ENCODE peak calls at places on chromosomes 2 and 18, in seven cellular contexts. T, W, Y, N, J, A and P are unnamed samples.
A peak's percentile ranks its signal among the peaks of the same experiment; 100 is the strongest.

GRCh38 chr2:56714400-56714799 is 530.6 kb downstream of the CCDC85A start:
- DNase-seq in T (no peak), W (no peak), Y (no peak), N (no peak), J (no peak), A (no peak), P (no peak)

GRCh38 chr2:182456784-182457183 is 29.9 kb upstream of the PDE1A start:
- DNase-seq in T (peak; percentile 14), W (no peak), Y (no peak), N (no peak), J (peak; percentile 57), A (no peak), P (no peak)

GRCh38 chr2:195456765-195457164 is 200.3 kb upstream of the SLC39A10 start:
- DNase-seq in T (no peak), W (no peak), Y (no peak), N (no peak), J (no peak), A (no peak), P (no peak)

GRCh38 chr2:237092920-237093781 is 7.5 kb downstream of the COPS8 start:
- DNase-seq in T (peak; percentile 82), W (no peak), Y (no peak), N (no peak), J (peak; percentile 85), A (no peak), P (peak; percentile 14)

GRCh38 chr18:809985-810642 is 1.9 kb downstream of the YES1 start:
- DNase-seq in T (no peak), W (no peak), Y (no peak), N (no peak), J (no peak), A (no peak), P (no peak)

GRCh38 chr18:22282311-22283235 is 113.2 kb downstream of the GATA6 start:
- DNase-seq in T (peak; percentile 98), W (no peak), Y (peak; percentile 68), N (peak; percentile 34), J (peak; percentile 96), A (no peak), P (peak; percentile 65)

GRCh38 chr2:144468823-144469595 is 50.9 kb downstream of the ZEB2 start:
- DNase-seq in T (no peak), W (no peak), Y (no peak), N (no peak), J (no peak), A (no peak), P (no peak)

GRCh38 chr2:55418512-55419235 is 982 bp downstream of the CCDC88A start:
- DNase-seq in T (no peak), W (no peak), Y (peak; percentile 18), N (no peak), J (no peak), A (no peak), P (no peak)

GRCh38 chr18:39602112-39602511 is 2036.5 kb upstream of the CELF4 start:
- DNase-seq in T (no peak), W (no peak), Y (no peak), N (no peak), J (no peak), A (no peak), P (no peak)

GRCh38 chr18:56785006-56785405 is 133.8 kb downstream of the WDR7 start:
- DNase-seq in T (no peak), W (no peak), Y (no peak), N (no peak), J (no peak), A (no peak), P (no peak)

GRCh38 chr18:3441290-3441689 is 8.7 kb upstream of the TGIF1 start:
- DNase-seq in T (peak; percentile 47), W (no peak), Y (peak; percentile 77), N (peak; percentile 51), J (no peak), A (no peak), P (peak; percentile 21)

GRCh38 chr18:58195278-58195721 is 151.3 kb downstream of the NEDD4L start:
- DNase-seq in T (no peak), W (no peak), Y (peak; percentile 77), N (peak; percentile 77), J (no peak), A (no peak), P (no peak)

GRCh38 chr2:152200562-152201465 is 25.3 kb upstream of the STAM2 start:
- DNase-seq in T (peak; percentile 96), W (no peak), Y (peak; percentile 86), N (peak; percentile 88), J (peak; percentile 98), A (peak; percentile 41), P (peak; percentile 100)

GRCh38 chr2:10775036-10775780 is 37.4 kb downstream of the PDIA6 start:
- DNase-seq in T (no peak), W (no peak), Y (peak; percentile 51), N (no peak), J (no peak), A (no peak), P (peak; percentile 59)

GRCh38 chr2:224941958-224942357 is 100.3 kb downstream of the DOCK10 start:
- DNase-seq in T (no peak), W (no peak), Y (no peak), N (peak; percentile 36), J (no peak), A (no peak), P (no peak)

GRCh38 chr2:230660294-230661060 is 52.2 kb upstream of the CAB39 start:
- DNase-seq in T (peak; percentile 4), W (no peak), Y (no peak), N (no peak), J (no peak), A (no peak), P (peak; percentile 20)

GRCh38 chr2:104289646-104290565 is 564.0 kb upstream of the POU3F3 start:
- DNase-seq in T (no peak), W (no peak), Y (peak; percentile 18), N (no peak), J (no peak), A (no peak), P (no peak)

GRCh38 chr2:187842978-187843847 is 289.0 kb upstream of the TFPI start:
- DNase-seq in T (peak; percentile 72), W (peak; percentile 57), Y (peak; percentile 77), N (no peak), J (peak; percentile 78), A (no peak), P (peak; percentile 17)

GRCh38 chr2:121335294-121336290 is 50.6 kb upstream of the TFCP2L1 start:
- DNase-seq in T (no peak), W (no peak), Y (peak; percentile 29), N (peak; percentile 50), J (no peak), A (no peak), P (no peak)

DNA sequence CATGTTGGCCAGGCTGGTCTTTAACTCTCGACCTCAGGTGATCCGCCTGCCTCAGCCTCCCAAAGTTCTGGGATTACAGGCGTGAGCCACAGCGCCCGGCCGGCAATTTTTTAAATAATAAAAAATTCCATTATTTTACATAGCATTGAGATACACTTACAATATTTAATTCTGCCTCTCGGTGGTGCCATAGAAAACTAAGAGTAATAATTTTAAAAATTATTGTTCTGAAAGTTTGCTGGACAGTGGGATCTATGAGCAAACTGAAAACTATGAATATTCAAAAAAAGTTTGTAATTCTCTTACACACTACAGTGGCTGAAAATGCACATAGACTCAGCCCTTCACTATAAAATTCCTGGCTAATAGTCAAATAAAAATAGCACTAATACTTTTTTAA is 90.9 kb upstream of the STON1 start:
- DNase-seq in T (no peak), W (no peak), Y (no peak), N (no peak), J (peak; percentile 28), A (no peak), P (no peak)
- H3K23ac ChIP-seq in T (no peak overlapping the region), W (no peak overlapping the region), Y (no peak overlapping the region), N (no peak overlapping the region), J (no peak overlapping the region), A (no peak overlapping the region), P (no peak overlapping the region)

DNA sequence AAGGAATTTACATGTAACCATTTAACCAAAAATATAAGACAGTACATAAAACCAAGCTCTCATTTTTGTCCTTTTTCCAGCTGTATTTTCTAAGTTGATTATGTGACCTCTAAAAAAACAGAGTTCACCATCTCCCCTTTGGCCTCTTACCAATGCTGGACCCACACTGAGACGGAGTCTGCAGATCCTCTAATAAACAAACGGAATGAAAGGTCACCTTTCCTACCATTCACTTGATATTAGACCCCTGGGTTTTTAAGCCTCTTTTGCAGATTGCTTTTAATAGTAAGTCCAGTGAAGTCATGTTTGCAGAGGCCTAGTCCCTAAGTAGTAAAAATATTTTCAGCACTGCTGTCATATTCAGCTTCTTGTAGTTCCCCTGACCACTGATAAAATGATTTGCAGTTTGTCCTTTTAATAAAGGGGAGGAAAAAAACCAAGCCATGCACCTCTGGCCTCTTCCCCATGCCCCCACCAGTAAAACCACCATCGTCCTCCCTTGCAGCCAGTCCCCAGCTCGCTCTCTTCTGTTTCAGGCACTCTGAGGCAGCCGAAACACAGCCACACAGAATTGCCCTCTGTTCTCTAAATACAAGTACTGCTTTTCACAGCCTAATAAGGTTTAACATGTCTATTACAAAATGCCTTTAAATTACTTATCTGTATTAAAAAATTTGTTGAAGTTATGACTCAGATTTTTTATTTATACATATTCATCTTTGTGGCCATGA is 427.5 kb downstream of the PARD3B start:
- DNase-seq in T (peak; percentile 13), W (no peak), Y (peak; percentile 13), N (no peak), J (peak; percentile 12), A (no peak), P (no peak)
- H3K23ac ChIP-seq in T (no peak overlapping the region), W (no peak overlapping the region), Y (no peak overlapping the region), N (no peak overlapping the region), J (no peak overlapping the region), A (no peak overlapping the region), P (no peak overlapping the region)

GRCh38 chr2:73855526-73855925 is 26.8 kb downstream of the STAMBP start:
- DNase-seq in T (no peak), W (no peak), Y (no peak), N (no peak), J (peak; percentile 20), A (no peak), P (no peak)
- H3K23ac ChIP-seq in T (no peak overlapping the region), W (no peak overlapping the region), Y (no peak overlapping the region), N (no peak overlapping the region), J (no peak overlapping the region), A (no peak overlapping the region), P (no peak overlapping the region)

GRCh38 chr2:128554151-128554769 is 235.6 kb upstream of the HS6ST1 start:
- DNase-seq in T (no peak), W (no peak), Y (no peak), N (no peak), J (no peak), A (no peak), P (no peak)

GRCh38 chr2:128557841-128558241 is 239.2 kb upstream of the HS6ST1 start:
- DNase-seq in T (peak; percentile 9), W (no peak), Y (no peak), N (no peak), J (peak; percentile 62), A (no peak), P (peak; percentile 69)

GRCh38 chr2:128556633-128557032 is 238.0 kb upstream of the HS6ST1 start:
- DNase-seq in T (no peak), W (no peak), Y (no peak), N (no peak), J (no peak), A (no peak), P (no peak)

GRCh38 chr2:128557069-128557468 is 238.4 kb upstream of the HS6ST1 start:
- DNase-seq in T (no peak), W (no peak), Y (no peak), N (no peak), J (no peak), A (no peak), P (no peak)

DNA sequence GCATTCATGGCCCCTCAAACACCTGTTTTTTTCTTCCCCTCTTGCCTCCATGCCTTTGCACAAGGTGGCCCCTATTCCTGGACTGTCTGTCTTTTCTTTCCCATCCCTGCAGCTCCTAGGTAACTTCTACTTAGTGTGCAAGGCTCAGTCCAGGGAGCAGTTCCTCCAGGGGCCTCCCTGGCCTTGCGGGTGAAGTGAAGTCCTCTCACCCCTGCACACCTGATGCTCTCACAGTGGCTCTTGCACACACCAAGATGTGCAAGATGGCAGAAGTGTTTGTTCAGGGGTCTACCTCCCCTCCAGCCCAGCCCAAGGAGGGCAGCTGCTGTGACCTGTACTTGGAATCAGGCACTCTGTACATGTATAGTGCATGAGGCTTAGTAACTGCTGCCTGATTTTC is 236.8 kb upstream of the HS6ST1 start:
- DNase-seq in T (no peak), W (no peak), Y (no peak), N (no peak), J (no peak), A (no peak), P (no peak)
- H3K23ac ChIP-seq in T (no peak overlapping the region), W (no peak overlapping the region), Y (no peak overlapping the region), N (no peak overlapping the region), J (no peak overlapping the region), A (no peak overlapping the region), P (no peak overlapping the region)